ENCODE peak calls at places on chromosomes 12 and 14, in four cellular contexts. V is CD4-positive, alpha-beta memory T cell; K is aorta; M is tibial artery. P is an unnamed sample. For H3K4me1 and H3K36me3, the result is how much of the 10 kb centered on the place peaks cover.

GRCh38 chr12:123807670-123808069 is 45.6 kb downstream of the DNAH10 start:
- DNase-seq in V (no peak), K (no peak), M (no peak), P (no peak)

GRCh38 chr12:6770094-6770493 is 2.2 kb upstream of the LAG3 start:
- DNase-seq in K (no peak), M (no peak), V (no peak), P (no peak)

GRCh38 chr14:56738020-56738419 is 72.3 kb downstream of the OTX2 start:
- DNase-seq in M (no peak), K (no peak), V (no peak), P (no peak)

GRCh38 chr14:99745307-99745951 is 47.8 kb upstream of the EML1 start:
- DNase-seq in M (no peak), K (no peak), V (no peak), P (no peak)

GRCh38 chr14:34387974-34388533 is 74.0 kb downstream of the SPTSSA start:
- DNase-seq in M (no peak), K (no peak), V (no peak), P (no peak)

GRCh38 chr12:28222081-28222700 is 31.9 kb downstream of the CCDC91 start:
- DNase-seq in M (no peak), K (no peak), V (peak), P (peak)

GRCh38 chr14:99840265-99840664 is 47.1 kb downstream of the EML1 start:
- DNase-seq in V (no peak), K (no peak), M (no peak), P (no peak)

GRCh38 chr14:86321151-86321550 is 791.2 kb downstream of the FLRT2 start:
- DNase-seq in K (no peak), V (no peak), M (no peak), P (no peak)

GRCh38 chr12:48815281-48816110 is 2.8 kb upstream of the CACNB3 start:
- DNase-seq in K (peak), M (peak), V (peak), P (peak)

GRCh38 chr14:89228921-89229639 is 188.0 kb downstream of the FOXN3 start:
- DNase-seq in M (peak), K (no peak), V (no peak), P (no peak)

GRCh38 chr14:65302571-65303184 is 109.9 kb upstream of the FUT8 start:
- DNase-seq in M (no peak), K (no peak), V (no peak), P (peak)

GRCh38 chr14:68951051-68951797 is 27.9 kb downstream of the ACTN1 start:
- DNase-seq in V (no peak), K (peak), M (peak), P (no peak)

GRCh38 chr12:106333756-106334155 is 23.8 kb upstream of the POLR3B start:
- DNase-seq in V (no peak), M (no peak), K (no peak), P (no peak)

GRCh38 chr12:111993290-111994150 is 19.4 kb downstream of the TMEM116 start:
- DNase-seq in K (no peak), V (peak), M (no peak), P (peak)

GRCh38 chr12:68374315-68374982 is 42.3 kb upstream of the MDM1 start:
- DNase-seq in K (no peak), M (no peak), V (peak), P (peak)

GRCh38 chr12:69502342-69503081 is 32.3 kb downstream of the FRS2 start:
- DNase-seq in V (no peak), M (no peak), K (no peak), P (no peak)

GRCh38 chr14:82412545-82412944 is 878.9 kb upstream of the SEL1L start:
- DNase-seq in V (no peak), M (no peak), K (no peak), P (no peak)

GRCh38 chr12:79634957-79635471 is 55.8 kb downstream of the PAWR start:
- DNase-seq in V (no peak), M (no peak), K (no peak), P (no peak)

GRCh38 chr14:90263748-90264449 is 7.5 kb downstream of the PSMC1 start:
- DNase-seq in V (no peak), K (no peak), M (no peak), P (no peak)

GRCh38 chr12:67425394-67425793 is 156.2 kb downstream of the CAND1 start:
- DNase-seq in M (no peak), K (no peak), V (no peak), P (no peak)

GRCh38 chr12:106178582-106178981 is 39.8 kb upstream of the NUAK1 start:
- DNase-seq in M (no peak), K (no peak), V (no peak), P (no peak)

GRCh38 chr12:12804432-12804886 is 8.7 kb upstream of the DDX47 start:
- DNase-seq in V (no peak), M (no peak), K (no peak), P (no peak)

GRCh38 chr12:4269279-4269991 is 4.1 kb upstream of the CCND2 start:
- DNase-seq in V (peak), M (peak), K (peak), P (peak)

GRCh38 chr14:65958664-65959562 is 527.3 kb upstream of the CCDC196 start:
- DNase-seq in M (no peak), V (no peak), K (peak), P (no peak)

GRCh38 chr14:105138021-105138541 is 30.5 kb downstream of the JAG2 start:
- DNase-seq in V (no peak), K (peak), M (peak), P (no peak)

GRCh38 chr12:99620159-99620479 is 27.4 kb upstream of the GARIN6 start:
- DNase-seq in K (no peak), M (no peak), V (no peak), P (no peak)

GRCh38 chr12:51077930-51078329 is 5.5 kb downstream of the CSRNP2 start:
- DNase-seq in K (no peak), M (no peak), V (no peak), P (no peak)

GRCh38 chr14:49641697-49642129 is 6.7 kb upstream of the DNAAF2 start:
- DNase-seq in V (no peak), M (no peak), K (no peak), P (no peak)

GRCh38 chr14:54529811-54530210 is 20.1 kb downstream of the CGRRF1 start:
- DNase-seq in V (no peak), M (no peak), K (no peak), P (no peak)

GRCh38 chr14:94543450-94544123 is 17.7 kb upstream of the SERPINA4 start:
- DNase-seq in M (peak), V (no peak), K (no peak), P (no peak)

GRCh38 chr12:69313209-69313608 is 35.0 kb upstream of the LYZ start:
- DNase-seq in V (no peak), M (no peak), K (no peak), P (no peak)

GRCh38 chr12:10395390-10395998 is 5.7 kb upstream of the KLRK1 start:
- DNase-seq in M (no peak), K (no peak), V (no peak), P (no peak)

GRCh38 chr12:3578557-3578956 is 87.6 kb downstream of the PRMT8 start:
- DNase-seq in V (no peak), M (no peak), K (no peak), P (no peak)

GRCh38 chr14:36423430-36423829 is 96.6 kb downstream of the NKX2-1 start:
- DNase-seq in K (no peak), M (no peak), V (no peak), P (no peak)
- H3K27ac ChIP-seq in K (no peak), M (no peak), V (no peak), P (no peak)

DNA sequence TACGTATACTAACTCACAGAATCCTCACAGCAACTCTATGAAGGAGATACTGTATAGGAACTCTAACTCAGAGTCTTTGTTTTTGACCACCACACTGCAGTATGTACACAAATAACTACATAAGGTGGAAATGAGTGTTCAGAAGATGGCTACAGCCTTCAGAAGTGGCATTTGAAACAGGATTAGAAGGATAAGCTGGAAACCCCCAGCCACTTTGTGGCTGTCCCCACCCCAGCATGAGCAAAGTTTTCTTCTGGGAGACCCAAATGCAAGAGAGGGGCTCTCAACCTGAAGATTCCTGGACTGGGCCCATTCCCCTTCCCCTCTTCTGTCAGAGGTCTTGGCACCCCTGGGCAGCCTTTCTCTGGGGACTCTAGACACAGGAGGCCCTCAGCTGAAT is 43.2 kb upstream of the PNMA1 start:
- DNase-seq in V (peak), K (no peak), M (no peak), P (no peak)
- H3K4me1 ChIP-seq in V (half or more), K (under half), M (under half), P (half or more)

GRCh38 chr12:903055-903454 is 46.4 kb downstream of the RAD52 start:
- DNase-seq in V (no peak), K (no peak), M (no peak), P (no peak)

GRCh38 chr12:896031-896430 is 53.5 kb downstream of the RAD52 start:
- DNase-seq in V (no peak), K (no peak), M (no peak), P (no peak)

GRCh38 chr12:902581-902980 is 46.9 kb downstream of the RAD52 start:
- DNase-seq in V (no peak), K (no peak), M (no peak), P (no peak)

DNA sequence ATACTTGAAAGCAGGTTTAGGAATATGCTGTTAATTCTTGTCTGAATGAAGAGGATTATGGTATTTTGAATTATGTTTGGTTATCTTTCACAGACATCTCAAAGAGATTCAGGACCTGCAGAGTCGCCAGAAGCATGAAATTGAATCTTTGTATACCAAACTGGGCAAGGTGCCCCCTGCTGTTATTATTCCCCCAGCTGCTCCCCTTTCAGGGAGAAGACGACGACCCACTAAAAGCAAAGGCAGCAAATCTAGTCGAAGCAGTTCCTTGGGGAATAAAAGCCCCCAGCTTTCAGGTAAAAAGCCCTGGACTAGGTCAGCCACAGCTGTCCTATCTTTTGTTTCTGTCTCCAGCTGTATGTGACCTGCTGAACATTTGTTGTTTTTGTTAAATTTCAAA is 52.1 kb downstream of the RAD52 start:
- DNase-seq in V (no peak), K (no peak), M (no peak), P (no peak)
- H3K36me3 ChIP-seq in V (half or more), K (under half), M (half or more), P (half or more)

DNA sequence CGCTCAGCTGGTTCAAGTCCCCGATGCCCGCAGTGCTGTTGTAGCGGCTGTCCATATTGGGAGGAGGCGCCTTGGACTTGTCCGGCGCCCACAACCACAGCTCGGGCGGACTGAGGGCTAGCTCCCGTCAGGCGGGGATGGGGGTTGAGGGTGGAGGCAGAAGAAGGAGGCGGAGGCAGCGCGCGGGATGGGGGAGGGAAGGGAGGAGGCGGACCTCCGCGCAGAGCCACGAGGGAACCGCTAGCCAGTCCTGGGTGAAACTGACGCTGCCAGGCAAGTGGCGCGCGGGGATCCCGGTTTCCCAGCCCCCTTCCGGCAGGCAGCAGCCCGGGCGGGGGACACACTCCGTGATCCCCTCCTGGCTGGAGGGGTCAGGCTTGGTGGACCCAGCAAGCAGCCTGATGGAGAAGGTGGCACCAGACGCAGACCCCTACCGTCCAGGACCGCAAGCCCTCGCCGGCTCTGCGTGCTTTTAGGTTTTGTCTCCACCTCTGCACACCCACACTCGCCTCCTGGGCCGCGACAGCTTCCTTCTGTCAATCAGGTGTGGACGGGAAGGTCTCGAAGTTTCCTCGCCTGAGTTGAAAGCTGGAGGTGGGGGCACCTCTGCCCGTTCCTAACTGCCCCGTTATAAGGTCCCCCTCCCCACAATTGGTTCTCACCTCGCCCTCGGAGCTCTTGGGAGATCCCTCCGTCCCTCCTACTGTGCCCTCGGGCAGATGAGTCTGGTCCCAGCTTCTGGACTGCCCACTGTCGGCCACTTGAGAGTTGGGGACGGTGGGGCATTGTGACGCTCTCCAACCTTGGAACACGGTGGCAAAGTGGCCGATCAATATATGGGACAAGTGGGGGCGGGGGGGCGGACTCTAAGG is at the start of gene CPNE8:
- DNase-seq in V (peak), K (peak), M (peak), P (peak)
- H3K27ac ChIP-seq in V (peak), K (peak), M (peak), P (peak)

DNA sequence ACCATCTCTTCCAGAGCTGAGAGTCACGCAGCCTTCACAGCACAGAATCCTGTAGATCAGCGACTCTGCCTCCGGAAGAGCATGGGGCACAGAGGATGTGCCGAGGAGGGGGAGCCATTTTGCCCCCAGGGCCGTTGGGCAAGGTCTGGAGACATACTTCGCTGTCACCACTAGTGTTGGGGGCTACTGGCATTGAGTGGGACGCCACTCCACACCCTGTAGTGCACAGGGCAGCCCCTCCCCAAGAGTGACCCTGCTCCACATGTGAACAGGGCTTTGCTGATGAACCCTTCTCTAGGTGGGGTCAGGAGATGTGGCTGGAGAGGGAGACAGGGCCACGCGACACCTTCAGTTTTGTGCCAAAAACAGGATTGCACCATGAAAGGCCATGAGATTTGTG is 6.0 kb downstream of the GLT1D1 start:
- DNase-seq in K (no peak), V (no peak), M (no peak), P (no peak)
- H3K4me1 ChIP-seq in K (under half), V (under half), M (under half), P (under half)

GRCh38 chr14:21863289-21863688 is 189.7 kb upstream of the OR4E1 start:
- DNase-seq in M (no peak), K (no peak), V (no peak), P (no peak)

GRCh38 chr14:21861153-21861552 is 187.5 kb upstream of the OR4E1 start:
- DNase-seq in K (no peak), V (peak), M (no peak), P (no peak)

GRCh38 chr14:21868442-21869046 is 194.9 kb upstream of the OR4E1 start:
- DNase-seq in V (peak), M (no peak), K (no peak), P (peak)

GRCh38 chr14:21867541-21867940 is 193.9 kb upstream of the OR4E1 start:
- DNase-seq in M (no peak), K (no peak), V (no peak), P (no peak)

DNA sequence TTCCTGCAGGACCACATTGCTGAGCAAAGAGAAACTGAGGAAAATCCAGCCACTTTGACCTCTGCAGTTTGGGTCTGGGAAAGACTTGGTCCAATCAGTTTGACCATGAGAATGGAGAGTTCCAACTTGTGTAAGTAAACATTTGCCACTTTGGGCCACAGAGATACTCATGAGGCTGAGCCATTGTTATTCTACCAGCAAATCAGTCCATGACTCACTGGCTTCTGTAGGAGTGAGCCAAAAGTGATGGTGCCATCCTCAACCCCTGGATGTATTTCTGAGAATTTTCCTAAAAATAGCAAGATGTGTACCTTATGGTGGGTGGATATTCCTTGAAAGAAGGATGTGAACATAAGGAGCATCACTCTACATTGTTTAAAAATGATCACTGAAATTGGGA is 192.9 kb upstream of the OR4E1 start:
- DNase-seq in V (no peak), M (no peak), K (no peak), P (no peak)
- H3K36me3 ChIP-seq in V (under half), M (under half), K (under half), P (under half)

GRCh38 chr14:106538193-106538592 is 1011.8 kb downstream of the TMEM121 start:
- DNase-seq in K (no peak), V (no peak), M (no peak), P (no peak)
- H3K27ac ChIP-seq in K (no peak), V (no peak), M (no peak), P (no peak)

DNA sequence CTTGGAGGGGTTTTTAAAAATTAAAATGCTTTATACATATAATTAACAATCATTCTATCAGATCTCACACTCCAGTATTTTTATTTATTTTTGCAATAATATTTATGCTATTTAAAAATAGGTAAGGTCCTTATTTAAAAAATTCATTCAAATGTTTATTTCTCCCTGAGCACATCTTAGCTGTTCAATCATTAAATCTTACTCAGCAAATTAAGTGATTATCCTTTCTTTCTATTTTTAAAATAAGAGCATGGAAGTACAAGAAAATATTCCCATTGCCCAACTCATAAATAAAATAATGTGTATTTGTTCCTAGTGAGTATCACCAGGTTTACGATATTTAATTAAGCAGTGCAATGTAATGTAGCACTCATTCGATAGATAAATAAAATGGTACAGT is 357.2 kb upstream of the RPL10L start:
- DNase-seq in V (no peak), K (no peak), M (no peak), P (no peak)
- H3K4me1 ChIP-seq in V (under half), K (under half), M (under half), P (under half)

P was measured in CD4-positive, CD25-positive, alpha-beta regulatory T cell.